ENCODE peak calls at places on chromosomes 11 and 22, in eight cellular contexts. One of them, this sample, is unnamed. For H3K4me1, the result is how much of the 10 kb centered on the place peaks cover.

GRCh38 chr11:112321521-112322172 is 61.0 kb upstream of the PLET1 start:
- DNase-seq in suprapubic skin: peak
- DNase-seq in colonic mucosa: peak
- DNase-seq in Peyer's patch: peak
- DNase-seq in heart left ventricle: no peak
- DNase-seq in IMR-90: peak
- DNase-seq in psoas muscle: peak
- DNase-seq in body of pancreas: peak
- DNase-seq in this sample: no peak

GRCh38 chr22:45503071-45503815 is 560 bp downstream of the FBLN1 start:
- DNase-seq in psoas muscle: no peak
- DNase-seq in suprapubic skin: no peak
- DNase-seq in Peyer's patch: no peak
- DNase-seq in heart left ventricle: no peak
- DNase-seq in body of pancreas: no peak
- DNase-seq in colonic mucosa: no peak
- DNase-seq in IMR-90: no peak
- DNase-seq in this sample: no peak

GRCh38 chr11:9208726-9209501 is 56.2 kb downstream of the DENND5A start:
- DNase-seq in IMR-90: no peak
- DNase-seq in heart left ventricle: no peak
- DNase-seq in body of pancreas: no peak
- DNase-seq in psoas muscle: no peak
- DNase-seq in suprapubic skin: no peak
- DNase-seq in Peyer's patch: no peak
- DNase-seq in colonic mucosa: no peak
- DNase-seq in this sample: no peak

GRCh38 chr22:30186048-30186447 is 60.5 kb downstream of the LIF start:
- DNase-seq in Peyer's patch: no peak
- DNase-seq in suprapubic skin: no peak
- DNase-seq in body of pancreas: no peak
- DNase-seq in heart left ventricle: no peak
- DNase-seq in psoas muscle: no peak
- DNase-seq in colonic mucosa: no peak
- DNase-seq in IMR-90: no peak
- DNase-seq in this sample: no peak

GRCh38 chr11:112584674-112585073 is 324.0 kb upstream of the PLET1 start:
- DNase-seq in colonic mucosa: no peak
- DNase-seq in heart left ventricle: no peak
- DNase-seq in suprapubic skin: no peak
- DNase-seq in psoas muscle: no peak
- DNase-seq in body of pancreas: no peak
- DNase-seq in IMR-90: no peak
- DNase-seq in Peyer's patch: no peak
- DNase-seq in this sample: no peak

GRCh38 chr11:18229501-18229900 is 7.1 kb downstream of the SAA4 start:
- DNase-seq in colonic mucosa: no peak
- DNase-seq in psoas muscle: no peak
- DNase-seq in heart left ventricle: no peak
- DNase-seq in Peyer's patch: no peak
- DNase-seq in body of pancreas: no peak
- DNase-seq in IMR-90: no peak
- DNase-seq in suprapubic skin: no peak
- DNase-seq in this sample: no peak

GRCh38 chr11:13535819-13536218 is 40.0 kb upstream of the PTH start:
- DNase-seq in suprapubic skin: no peak
- DNase-seq in Peyer's patch: no peak
- DNase-seq in colonic mucosa: no peak
- DNase-seq in psoas muscle: no peak
- DNase-seq in IMR-90: no peak
- DNase-seq in heart left ventricle: no peak
- DNase-seq in body of pancreas: no peak
- DNase-seq in this sample: no peak

GRCh38 chr11:42996742-42997307 is 315.0 kb upstream of the API5 start:
- DNase-seq in IMR-90: no peak
- DNase-seq in heart left ventricle: peak
- DNase-seq in colonic mucosa: no peak
- DNase-seq in Peyer's patch: no peak
- DNase-seq in suprapubic skin: no peak
- DNase-seq in body of pancreas: no peak
- DNase-seq in psoas muscle: no peak
- DNase-seq in this sample: no peak

GRCh38 chr22:46031965-46032851 is 55.2 kb upstream of the WNT7B start:
- DNase-seq in Peyer's patch: peak
- DNase-seq in heart left ventricle: no peak
- DNase-seq in colonic mucosa: no peak
- DNase-seq in psoas muscle: no peak
- DNase-seq in suprapubic skin: peak
- DNase-seq in body of pancreas: peak
- DNase-seq in IMR-90: no peak
- DNase-seq in this sample: peak

GRCh38 chr11:88475991-88476418 is 138.5 kb upstream of the CTSC start:
- DNase-seq in IMR-90: peak
- DNase-seq in colonic mucosa: no peak
- DNase-seq in heart left ventricle: no peak
- DNase-seq in body of pancreas: no peak
- DNase-seq in Peyer's patch: no peak
- DNase-seq in suprapubic skin: no peak
- DNase-seq in psoas muscle: no peak
- DNase-seq in this sample: no peak

GRCh38 chr11:14182833-14183340 is 176.1 kb downstream of the RRAS2 start:
- DNase-seq in psoas muscle: no peak
- DNase-seq in Peyer's patch: no peak
- DNase-seq in heart left ventricle: no peak
- DNase-seq in IMR-90: no peak
- DNase-seq in colonic mucosa: no peak
- DNase-seq in suprapubic skin: no peak
- DNase-seq in body of pancreas: no peak
- DNase-seq in this sample: no peak

GRCh38 chr22:29780781-29781676 is 13.9 kb downstream of the UQCR10 start:
- DNase-seq in colonic mucosa: no peak
- DNase-seq in Peyer's patch: no peak
- DNase-seq in IMR-90: peak
- DNase-seq in heart left ventricle: no peak
- DNase-seq in body of pancreas: no peak
- DNase-seq in psoas muscle: no peak
- DNase-seq in suprapubic skin: no peak
- DNase-seq in this sample: peak

GRCh38 chr11:122814401-122814800 is 23.9 kb upstream of the CRTAM start:
- DNase-seq in IMR-90: no peak
- DNase-seq in psoas muscle: no peak
- DNase-seq in suprapubic skin: no peak
- DNase-seq in colonic mucosa: no peak
- DNase-seq in Peyer's patch: no peak
- DNase-seq in body of pancreas: no peak
- DNase-seq in heart left ventricle: no peak
- DNase-seq in this sample: no peak

DNA sequence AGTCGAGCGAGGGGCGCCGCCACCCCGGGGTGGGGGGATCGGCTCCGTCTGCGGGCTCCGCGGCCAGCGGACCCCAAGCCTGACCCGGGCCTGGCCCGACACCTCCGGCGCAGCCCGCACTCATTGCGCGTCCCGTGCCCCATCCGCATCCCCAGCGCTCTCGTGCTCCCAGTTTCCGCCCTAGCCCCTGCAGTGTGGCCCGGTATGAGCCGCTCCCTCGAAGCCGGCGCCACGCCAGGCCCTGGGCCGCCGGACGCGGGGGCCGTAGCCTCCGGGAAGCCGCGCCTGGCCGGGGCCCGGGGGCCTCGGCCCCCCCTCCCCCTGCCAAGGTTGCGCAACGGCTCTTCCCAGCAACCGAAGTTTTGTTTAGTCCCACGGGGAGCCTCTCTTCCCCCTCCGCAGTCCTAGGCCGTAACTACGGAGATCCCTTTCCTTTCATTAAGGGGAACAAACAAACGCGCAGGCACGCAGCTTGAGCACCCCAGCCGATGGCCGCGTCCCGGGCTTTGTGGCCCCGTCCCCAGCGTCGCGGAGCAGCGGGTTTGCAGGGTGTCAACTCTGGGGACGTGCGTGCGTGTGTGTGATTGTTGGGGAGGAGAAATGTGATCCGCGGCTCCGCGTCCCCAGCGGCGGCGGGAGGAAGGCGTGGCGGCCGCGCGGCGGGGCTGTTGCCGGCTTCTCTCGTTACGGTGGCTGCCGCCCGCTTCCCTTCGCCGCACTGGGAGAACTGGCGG is 883 bp downstream of the HIPK3 start:
- DNase-seq in IMR-90: peak
- DNase-seq in heart left ventricle: peak
- DNase-seq in body of pancreas: peak
- DNase-seq in Peyer's patch: peak
- DNase-seq in colonic mucosa: peak
- DNase-seq in psoas muscle: peak
- DNase-seq in suprapubic skin: peak
- DNase-seq in this sample: peak
- TF ChIP-seq CTCF in IMR-90: peak
- TF ChIP-seq CTCF in heart left ventricle: peak
- TF ChIP-seq CTCF in body of pancreas: peak
- TF ChIP-seq CTCF in Peyer's patch: peak
- TF ChIP-seq CTCF in colonic mucosa: peak
- TF ChIP-seq CTCF in psoas muscle: peak
- TF ChIP-seq CTCF in suprapubic skin: no peak
- TF ChIP-seq CTCF in this sample: peak

DNA sequence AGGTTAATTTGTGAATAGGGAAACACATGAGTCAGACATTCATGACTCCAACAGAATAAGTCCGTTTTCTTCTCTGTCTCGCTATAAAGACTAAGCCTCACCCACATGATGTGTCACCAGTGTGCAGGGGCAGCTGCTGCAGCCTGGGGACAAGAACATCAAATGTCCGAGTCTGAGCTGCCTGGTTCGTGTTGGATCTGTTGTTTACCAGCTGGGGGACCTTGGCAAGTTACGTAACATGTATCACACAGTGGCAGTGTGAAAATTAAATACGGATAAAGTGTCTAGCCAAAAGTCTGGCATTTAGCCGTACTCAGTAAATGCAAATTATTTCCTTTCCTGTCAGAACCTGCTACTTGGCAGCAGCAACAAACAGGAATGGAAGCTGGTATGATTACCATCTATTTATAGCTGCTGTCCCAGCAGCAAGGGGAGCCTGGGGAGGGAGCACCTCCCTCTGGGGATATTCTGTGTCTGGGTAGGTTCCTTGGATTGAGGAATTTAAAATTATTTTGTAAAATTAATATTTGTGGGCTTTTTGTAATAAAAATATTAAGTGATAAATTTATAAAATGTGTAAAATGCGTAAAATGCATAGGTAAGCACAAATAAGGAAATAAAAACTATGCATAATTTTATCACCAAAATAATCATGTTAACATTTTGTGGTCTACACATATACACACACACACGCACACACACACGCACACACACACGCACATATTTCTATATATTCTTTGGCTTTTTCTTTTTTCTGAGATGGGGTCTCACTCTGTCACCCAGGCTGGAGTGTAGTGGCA is 1.3 kb upstream of the CLDN25 start:
- DNase-seq in body of pancreas: peak
- DNase-seq in Peyer's patch: no peak
- DNase-seq in psoas muscle: peak
- DNase-seq in IMR-90: peak
- DNase-seq in heart left ventricle: no peak
- DNase-seq in suprapubic skin: no peak
- DNase-seq in colonic mucosa: no peak
- DNase-seq in this sample: no peak
- H3K27ac ChIP-seq in body of pancreas: peak
- H3K27ac ChIP-seq in Peyer's patch: no peak
- H3K27ac ChIP-seq in psoas muscle: peak
- H3K27ac ChIP-seq in IMR-90: no peak
- H3K27ac ChIP-seq in heart left ventricle: peak
- H3K27ac ChIP-seq in suprapubic skin: peak
- H3K27ac ChIP-seq in colonic mucosa: no peak
- H3K27ac ChIP-seq in this sample: no peak

DNA sequence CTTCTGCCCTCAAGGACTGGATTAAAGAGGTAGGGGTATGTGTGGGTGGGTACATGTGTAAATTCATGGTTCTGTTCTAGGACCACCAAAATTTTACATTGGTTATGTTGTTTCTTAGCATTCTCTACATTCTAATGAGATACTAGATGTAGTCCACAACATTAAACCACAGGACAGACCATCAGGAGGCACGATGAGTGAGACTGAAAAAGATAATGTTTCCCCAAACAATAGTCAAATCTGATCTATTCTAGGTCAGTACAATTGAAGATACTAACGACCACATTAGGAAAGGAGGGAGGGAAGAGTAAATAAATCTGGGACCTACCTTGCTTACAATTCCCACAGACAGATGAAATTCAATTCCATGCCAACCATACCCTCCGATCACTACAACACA is 42.2 kb downstream of the MRTFA start:
- DNase-seq in IMR-90: no peak
- DNase-seq in suprapubic skin: no peak
- DNase-seq in colonic mucosa: no peak
- DNase-seq in body of pancreas: no peak
- DNase-seq in psoas muscle: no peak
- DNase-seq in Peyer's patch: no peak
- DNase-seq in heart left ventricle: no peak
- DNase-seq in this sample: no peak
- H3K4me1 ChIP-seq in IMR-90: under half
- H3K4me1 ChIP-seq in suprapubic skin: under half
- H3K4me1 ChIP-seq in colonic mucosa: under half
- H3K4me1 ChIP-seq in body of pancreas: half or more
- H3K4me1 ChIP-seq in psoas muscle: under half
- H3K4me1 ChIP-seq in Peyer's patch: under half
- H3K4me1 ChIP-seq in heart left ventricle: under half
- H3K4me1 ChIP-seq in this sample: under half

GRCh38 chr11:65742353-65742752 is 21.8 kb upstream of the RNASEH2C start:
- DNase-seq in heart left ventricle: no peak
- DNase-seq in IMR-90: no peak
- DNase-seq in psoas muscle: no peak
- DNase-seq in suprapubic skin: no peak
- DNase-seq in Peyer's patch: no peak
- DNase-seq in colonic mucosa: no peak
- DNase-seq in body of pancreas: no peak
- DNase-seq in this sample: no peak

GRCh38 chr11:65745049-65745448 is 24.5 kb upstream of the RNASEH2C start:
- DNase-seq in psoas muscle: no peak
- DNase-seq in heart left ventricle: no peak
- DNase-seq in colonic mucosa: no peak
- DNase-seq in body of pancreas: no peak
- DNase-seq in Peyer's patch: no peak
- DNase-seq in IMR-90: no peak
- DNase-seq in suprapubic skin: no peak
- DNase-seq in this sample: no peak

GRCh38 chr11:65743928-65744698 is 23.5 kb upstream of the RNASEH2C start:
- DNase-seq in suprapubic skin: no peak
- DNase-seq in Peyer's patch: peak
- DNase-seq in psoas muscle: peak
- DNase-seq in IMR-90: no peak
- DNase-seq in colonic mucosa: peak
- DNase-seq in body of pancreas: peak
- DNase-seq in heart left ventricle: peak
- DNase-seq in this sample: no peak

GRCh38 chr11:65741185-65741584 is 20.6 kb upstream of the RNASEH2C start:
- DNase-seq in body of pancreas: no peak
- DNase-seq in psoas muscle: no peak
- DNase-seq in heart left ventricle: no peak
- DNase-seq in Peyer's patch: no peak
- DNase-seq in colonic mucosa: no peak
- DNase-seq in IMR-90: no peak
- DNase-seq in suprapubic skin: no peak
- DNase-seq in this sample: no peak

DNA sequence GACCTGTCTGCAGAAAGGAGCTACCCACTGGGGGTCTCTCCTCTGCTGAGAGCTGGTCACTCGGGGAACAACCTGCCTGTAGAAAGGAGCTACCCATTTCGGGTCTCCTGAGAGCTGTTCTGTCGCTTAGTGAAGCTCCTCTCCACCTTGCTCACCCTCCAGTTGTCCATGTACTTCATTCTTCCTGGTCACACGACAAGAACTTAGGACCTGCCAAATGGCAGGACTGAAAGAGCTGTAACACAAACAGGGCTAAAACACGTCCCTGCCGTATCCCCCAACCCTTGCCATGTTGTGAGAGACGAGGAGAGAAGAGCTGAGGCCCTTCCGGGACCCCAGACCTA is 24.1 kb upstream of the RNASEH2C start:
- DNase-seq in heart left ventricle: no peak
- DNase-seq in psoas muscle: no peak
- DNase-seq in Peyer's patch: no peak
- DNase-seq in body of pancreas: no peak
- DNase-seq in suprapubic skin: no peak
- DNase-seq in IMR-90: no peak
- DNase-seq in colonic mucosa: no peak
- DNase-seq in this sample: no peak
- TF ChIP-seq CTCF in heart left ventricle: no peak
- TF ChIP-seq CTCF in psoas muscle: no peak
- TF ChIP-seq CTCF in Peyer's patch: no peak
- TF ChIP-seq CTCF in body of pancreas: no peak
- TF ChIP-seq CTCF in suprapubic skin: no peak
- TF ChIP-seq CTCF in IMR-90: no peak
- TF ChIP-seq CTCF in colonic mucosa: no peak
- TF ChIP-seq CTCF in this sample: no peak